ENCODE peak calls at places on chromosome 16, in seven cellular contexts. U, X, M, A, Z, P and L are unnamed samples.

GRCh38 chr16:56107944-56108583 is 83.2 kb upstream of the GNAO1 start:
- DNase-seq in U (no peak), X (peak), M (no peak), A (no peak), Z (peak), P (peak), L (no peak)

GRCh38 chr16:77574867-77575619 is 140.2 kb upstream of the ADAMTS18 start:
- DNase-seq in U (no peak), X (no peak), M (no peak), A (no peak), Z (no peak), P (no peak), L (no peak)

GRCh38 chr16:59342669-59343068 is 608.6 kb upstream of the GOT2 start:
- DNase-seq in U (no peak), X (no peak), M (no peak), A (no peak), Z (no peak), P (no peak), L (no peak)

GRCh38 chr16:68200120-68200783 is 35.7 kb downstream of the ESRP2 start:
- DNase-seq in U (no peak), X (no peak), M (no peak), A (no peak), Z (no peak), P (no peak), L (peak)

GRCh38 chr16:16159662-16160061 is 63.6 kb downstream of the ABCC6 start:
- DNase-seq in U (no peak), X (no peak), M (no peak), A (no peak), Z (no peak), P (no peak), L (no peak)

GRCh38 chr16:83579431-83579830 is 228.3 kb upstream of the HSBP1 start:
- DNase-seq in U (no peak), X (no peak), M (no peak), A (no peak), Z (no peak), P (no peak), L (no peak)

GRCh38 chr16:71746442-71747046 is 22.0 kb upstream of the PHLPP2 start:
- DNase-seq in U (no peak), X (no peak), M (no peak), A (peak), Z (peak), P (no peak), L (peak)

GRCh38 chr16:84143081-84143480 is 1.9 kb downstream of the HSDL1 start:
- DNase-seq in U (no peak), X (no peak), M (no peak), A (no peak), Z (no peak), P (no peak), L (no peak)

GRCh38 chr16:25487888-25488287 is 203.9 kb upstream of the HS3ST4 start:
- DNase-seq in U (no peak), X (no peak), M (no peak), A (no peak), Z (no peak), P (no peak), L (no peak)